ENCODE peak calls at places on chromosome 4, in five cellular contexts. B is stomach, J is mucosa of descending colon, K is right lobe of liver, E is suprapubic skin. W is an unnamed sample. For H3K4me1, the result is how much of the 10 kb centered on the place peaks cover.

GRCh38 chr4:150402968-150403367 is 179.0 kb upstream of the MAB21L2 start:
- DNase-seq in B (peak), J (peak), K (peak), E (no peak), W (no peak)

GRCh38 chr4:52202931-52203330 is 151.8 kb downstream of the SPATA18 start:
- DNase-seq in B (no peak), J (no peak), K (no peak), E (no peak), W (no peak)

GRCh38 chr4:95409127-95409526 is 139.6 kb downstream of the UNC5C start:
- DNase-seq in B (no peak), J (no peak), K (no peak), E (no peak), W (no peak)

GRCh38 chr4:102399021-102399420 is 53.7 kb upstream of the SLC39A8 start:
- DNase-seq in B (no peak), J (no peak), K (no peak), E (no peak), W (no peak)

GRCh38 chr4:149102765-149103164 is 660.6 kb upstream of the NR3C2 start:
- DNase-seq in B (no peak), J (no peak), K (no peak), E (no peak), W (no peak)

GRCh38 chr4:137198791-137199190 is 333.5 kb downstream of the PCDH18 start:
- DNase-seq in B (no peak), J (no peak), K (no peak), E (no peak), W (no peak)

GRCh38 chr4:113733685-113734084 is 27.9 kb downstream of the CAMK2D start:
- DNase-seq in B (no peak), J (no peak), K (no peak), E (no peak), W (no peak)

GRCh38 chr4:153489856-153490558 is 23.8 kb downstream of the TMEM131L start:
- DNase-seq in B (no peak), J (no peak), K (no peak), E (no peak), W (no peak)

GRCh38 chr4:107888237-107888636 is 43.1 kb upstream of the CYP2U1 start:
- DNase-seq in B (no peak), J (no peak), K (no peak), E (no peak), W (no peak)

DNA sequence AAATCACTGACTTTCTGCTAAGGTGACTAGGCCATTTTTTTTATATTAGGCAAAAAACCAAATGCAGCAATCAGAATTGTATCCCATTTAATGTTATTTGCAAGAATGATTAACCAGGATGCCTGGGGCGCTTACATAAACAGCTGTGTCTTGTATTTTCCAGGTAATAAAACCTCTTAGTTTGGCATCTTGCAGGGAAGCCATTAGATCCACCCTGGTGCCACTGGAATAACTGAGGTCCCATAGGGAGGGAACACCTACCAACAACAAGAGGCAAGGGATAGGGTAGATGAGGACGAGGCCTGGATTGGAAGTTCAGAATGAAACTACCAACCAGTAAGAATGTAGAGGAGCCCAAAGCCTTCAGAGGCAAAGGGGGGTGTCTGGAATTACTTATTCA is 288.3 kb downstream of the ARHGAP24 start:
- DNase-seq in B (no peak), J (no peak), K (no peak), E (no peak), W (no peak)
- H3K4me1 ChIP-seq in B (under half), J (under half), K (under half), E (under half), W (under half)

DNA sequence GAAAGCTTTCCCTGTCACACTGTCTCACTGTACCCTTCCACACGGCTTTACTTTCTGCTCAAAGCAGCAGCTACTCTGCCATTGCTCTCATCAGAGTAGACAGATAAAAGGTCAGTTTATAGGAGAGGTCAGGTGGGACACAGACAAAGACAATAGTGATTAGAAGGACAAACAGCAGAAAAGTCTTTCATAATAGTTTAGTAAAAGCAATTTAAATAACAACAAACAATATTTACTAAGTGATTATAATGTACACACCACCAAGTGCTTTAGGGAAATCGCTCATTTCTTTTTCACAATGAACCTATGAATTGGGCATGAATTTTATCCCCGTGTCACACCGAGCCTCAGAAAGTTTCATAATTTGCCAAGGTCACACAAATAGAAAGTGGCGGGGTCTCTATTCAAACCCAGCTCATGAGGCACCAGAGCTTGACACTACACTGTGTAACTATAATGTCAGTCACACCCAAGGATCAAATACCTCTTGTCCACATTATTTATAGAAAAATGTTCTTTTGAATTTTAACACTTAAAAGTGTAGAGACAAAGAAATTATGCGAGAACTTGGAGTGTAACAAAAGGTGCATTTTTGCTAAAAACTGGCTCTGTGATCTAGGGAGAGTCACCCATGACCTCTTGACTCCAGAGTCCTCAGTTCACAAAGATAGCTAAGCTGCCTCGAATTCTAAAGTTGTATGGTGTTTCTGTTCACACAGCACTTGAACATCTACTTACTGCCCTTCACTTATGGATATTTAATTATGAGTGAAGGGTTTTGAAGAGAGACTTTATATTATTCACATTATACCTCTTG is 24.5 kb upstream of the SORBS2 start:
- DNase-seq in B (no peak), J (no peak), K (no peak), E (no peak), W (no peak)
- H3K4me1 ChIP-seq in B (under half), J (under half), K (under half), E (under half), W (under half)

GRCh38 chr4:184251680-184252000 is 34.0 kb upstream of the ENPP6 start:
- DNase-seq in B (no peak), J (no peak), K (no peak), E (no peak), W (no peak)
- H3K4me1 ChIP-seq in B (under half), J (under half), K (under half), E (under half), W (under half)

GRCh38 chr4:168841682-168842019 is 168.4 kb downstream of the CBR4 start:
- DNase-seq in B (no peak), J (no peak), K (no peak), E (no peak), W (no peak)

GRCh38 chr4:168844261-168845039 is 165.6 kb downstream of the CBR4 start:
- DNase-seq in B (no peak), J (no peak), K (no peak), E (no peak), W (no peak)

GRCh38 chr4:168845897-168846296 is 164.2 kb downstream of the CBR4 start:
- DNase-seq in B (no peak), J (no peak), K (no peak), E (no peak), W (no peak)

GRCh38 chr4:168842186-168842585 is 167.9 kb downstream of the CBR4 start:
- DNase-seq in B (no peak), J (no peak), K (no peak), E (no peak), W (no peak)

DNA sequence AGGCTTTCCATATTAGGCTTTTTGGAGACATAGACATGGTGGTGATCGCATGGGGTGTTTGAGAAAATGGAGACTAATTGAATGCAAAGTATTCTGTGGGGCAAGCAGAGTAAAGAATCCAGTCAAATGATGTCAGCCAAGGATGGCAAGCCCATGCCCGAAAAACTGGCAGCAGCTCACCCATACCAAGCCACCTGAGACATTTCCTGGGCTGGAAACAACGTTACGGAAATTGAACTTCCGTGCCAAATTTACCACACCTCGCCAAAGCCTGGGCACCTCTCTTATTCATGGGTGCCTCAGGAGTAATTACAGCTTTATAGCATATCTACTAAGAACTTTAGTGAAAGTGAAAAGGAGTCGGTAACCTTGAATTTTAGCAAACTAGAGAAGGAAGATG is 166.4 kb downstream of the CBR4 start:
- DNase-seq in B (no peak), J (no peak), K (no peak), E (no peak), W (no peak)
- H3K4me1 ChIP-seq in B (half or more), J (under half), K (under half), E (half or more), W (under half)

GRCh38 chr4:7903686-7904085 is 36.0 kb downstream of the AFAP1 start:
- DNase-seq in B (no peak), J (no peak), K (no peak), E (no peak), W (no peak)

GRCh38 chr4:7906171-7906581 is 33.5 kb downstream of the AFAP1 start:
- DNase-seq in B (no peak), J (no peak), K (no peak), E (no peak), W (no peak)

GRCh38 chr4:7905461-7905915 is 34.2 kb downstream of the AFAP1 start:
- DNase-seq in B (no peak), J (no peak), K (no peak), E (no peak), W (no peak)

GRCh38 chr4:7904108-7904516 is 35.5 kb downstream of the AFAP1 start:
- DNase-seq in B (no peak), J (no peak), K (no peak), E (no peak), W (no peak)

GRCh38 chr4:7904942-7905341 is 34.7 kb downstream of the AFAP1 start:
- DNase-seq in B (no peak), J (no peak), K (no peak), E (no peak), W (no peak)
- H3K4me1 ChIP-seq in B (under half), J (under half), K (under half), E (under half), W (under half)

GRCh38 chr4:39043697-39044363 is 11.6 kb upstream of the TMEM156 start:
- DNase-seq in B (no peak), J (no peak), K (no peak), E (no peak), W (peak)

GRCh38 chr4:39044947-39045734 is 12.9 kb upstream of the TMEM156 start:
- DNase-seq in B (peak), J (peak), K (no peak), E (no peak), W (peak)

GRCh38 chr4:39044364-39044946 is 12.2 kb upstream of the TMEM156 start:
- DNase-seq in B (peak), J (peak), K (peak), E (peak), W (peak)

GRCh38 chr4:39042365-39042764 is 10.2 kb upstream of the TMEM156 start:
- DNase-seq in B (no peak), J (no peak), K (peak), E (no peak), W (no peak)

DNA sequence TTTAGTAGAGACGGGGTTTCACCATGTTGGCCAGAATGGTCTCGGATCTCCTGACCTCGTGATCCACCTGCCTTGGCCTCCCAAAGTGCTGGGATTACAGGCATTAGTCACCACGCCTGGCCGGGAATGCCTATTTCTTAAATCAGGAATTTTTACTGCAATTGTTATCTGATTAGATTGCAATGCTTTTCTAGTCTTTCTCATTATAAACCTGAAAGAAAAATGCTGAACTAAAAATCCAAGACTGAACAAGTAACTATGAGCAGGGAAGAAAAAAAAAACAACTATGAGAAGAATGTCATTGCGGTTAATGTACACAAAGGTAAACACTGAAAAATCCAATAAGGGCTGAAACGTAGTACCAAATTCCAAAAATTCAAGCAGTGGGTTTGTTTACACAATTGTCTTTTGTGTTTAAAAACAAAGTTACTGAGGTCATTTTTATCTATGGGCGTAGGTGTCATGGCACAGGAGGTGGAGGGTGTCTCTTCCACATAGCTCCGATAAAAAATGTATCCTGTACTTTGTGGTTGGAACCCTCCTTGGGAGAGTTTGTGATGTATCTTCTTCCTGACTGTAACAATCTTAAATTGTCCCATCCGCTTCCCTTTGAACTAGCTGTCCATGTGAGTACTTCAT is 11.0 kb upstream of the TMEM156 start:
- DNase-seq in B (no peak), J (no peak), K (peak), E (no peak), W (no peak)
- H3K4me1 ChIP-seq in B (under half), J (under half), K (under half), E (under half), W (under half)

DNA sequence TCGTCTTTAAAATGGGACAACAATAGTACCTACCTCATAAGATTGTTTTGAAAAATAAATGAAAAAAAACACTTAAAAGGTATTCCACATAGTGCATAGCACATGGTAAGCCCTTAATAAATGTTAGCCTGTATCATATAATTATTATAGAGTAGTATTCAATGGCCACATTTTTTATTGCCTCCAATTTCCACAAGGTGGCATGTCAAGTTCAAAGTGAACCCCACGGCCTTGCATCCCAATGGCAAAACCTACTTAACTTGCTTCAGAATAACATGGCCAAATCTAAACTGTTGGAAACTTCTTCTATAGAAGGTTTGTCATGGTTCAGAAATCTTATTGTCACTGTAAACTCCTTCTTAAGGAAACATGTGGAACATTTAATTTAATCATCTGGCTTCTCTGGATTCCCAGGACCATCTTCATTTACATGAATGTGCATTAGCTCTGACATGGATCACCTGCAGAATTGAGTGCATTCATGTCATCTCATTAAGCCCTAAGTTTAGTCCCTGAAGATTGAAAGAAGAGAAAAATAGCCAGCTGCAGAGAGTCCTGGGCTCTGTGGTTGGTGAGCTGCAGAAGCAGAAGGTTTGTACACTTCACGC is 60.9 kb downstream of the ANXA3 start:
- DNase-seq in B (no peak), J (no peak), K (no peak), E (no peak), W (peak)
- H3K4me1 ChIP-seq in B (under half), J (under half), K (under half), E (under half), W (under half)

DNA sequence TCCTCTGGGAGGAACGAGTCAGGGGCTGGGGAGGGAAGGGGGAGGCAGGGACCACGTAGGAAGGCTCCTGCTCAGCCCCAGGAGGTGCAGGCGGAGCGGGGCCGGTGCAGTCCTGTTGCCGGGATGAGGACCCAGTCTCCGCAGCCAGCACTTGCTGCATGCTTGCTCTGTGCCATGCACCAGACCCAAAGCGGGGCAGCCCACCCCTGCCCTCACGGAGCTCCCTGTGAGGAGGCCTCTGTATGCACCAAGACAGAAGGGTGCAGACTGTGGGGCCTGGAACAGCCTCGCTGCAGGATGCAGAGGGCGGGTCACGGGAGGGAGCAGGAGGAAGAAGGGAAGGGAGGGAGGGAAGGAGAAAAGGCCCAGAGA is 61.9 kb downstream of the ABLIM2 start:
- DNase-seq in B (no peak), J (no peak), K (no peak), E (no peak), W (no peak)
- H3K4me1 ChIP-seq in B (under half), J (under half), K (under half), E (under half), W (under half)

GRCh38 chr4:118762753-118763477 is 73.0 kb downstream of the SEC24D start:
- DNase-seq in B (no peak), J (no peak), K (no peak), E (no peak), W (no peak)
- H3K4me1 ChIP-seq in B (under half), J (under half), K (under half), E (half or more), W (under half)

GRCh38 chr4:82367438-82368097 is 6.2 kb downstream of the HNRNPD start:
- DNase-seq in B (no peak), J (no peak), K (no peak), E (no peak), W (no peak)
- H3K4me1 ChIP-seq in B (half or more), J (half or more), K (under half), E (half or more), W (under half)